ENCODE peak calls at places on chromosomes 12 and 14, in five cellular contexts. One of them, this sample, is unnamed.

GRCh38 chr12:122505419-122506051 is 4.8 kb upstream of the ZCCHC8 start:
- DNase-seq in CD8-positive, alpha-beta T cell: no peak
- DNase-seq in stimulated activated CD8-positive, alpha-beta memory T cell treated with anti-CD3 and anti-CD28 coated beads, Interleukin-2, amount 100 ng/mL, for 1 hour: no peak
- DNase-seq in hepatic stellate cell: no peak
- DNase-seq in NCI-H1092: no peak
- DNase-seq in this sample: no peak

GRCh38 chr14:68979021-68979721 is at the start of gene ACTN1:
- DNase-seq in CD8-positive, alpha-beta T cell: peak
- DNase-seq in stimulated activated CD8-positive, alpha-beta memory T cell treated with anti-CD3 and anti-CD28 coated beads, Interleukin-2, amount 100 ng/mL, for 1 hour: peak
- DNase-seq in hepatic stellate cell: peak
- DNase-seq in NCI-H1092: peak
- DNase-seq in this sample: peak

GRCh38 chr12:113880993-113881392 is 85.1 kb downstream of the RBM19 start:
- DNase-seq in CD8-positive, alpha-beta T cell: no peak
- DNase-seq in stimulated activated CD8-positive, alpha-beta memory T cell treated with anti-CD3 and anti-CD28 coated beads, Interleukin-2, amount 100 ng/mL, for 1 hour: no peak
- DNase-seq in hepatic stellate cell: no peak
- DNase-seq in NCI-H1092: no peak
- DNase-seq in this sample: no peak

GRCh38 chr12:90896164-90896563 is 58.8 kb downstream of the CCER1 start:
- DNase-seq in CD8-positive, alpha-beta T cell: no peak
- DNase-seq in stimulated activated CD8-positive, alpha-beta memory T cell treated with anti-CD3 and anti-CD28 coated beads, Interleukin-2, amount 100 ng/mL, for 1 hour: no peak
- DNase-seq in hepatic stellate cell: peak
- DNase-seq in NCI-H1092: no peak
- DNase-seq in this sample: no peak

GRCh38 chr12:117896009-117896408 is 72.8 kb downstream of the KSR2 start:
- DNase-seq in CD8-positive, alpha-beta T cell: no peak
- DNase-seq in stimulated activated CD8-positive, alpha-beta memory T cell treated with anti-CD3 and anti-CD28 coated beads, Interleukin-2, amount 100 ng/mL, for 1 hour: no peak
- DNase-seq in hepatic stellate cell: no peak
- DNase-seq in NCI-H1092: no peak
- DNase-seq in this sample: no peak

GRCh38 chr12:15679146-15679545 is 110.0 kb downstream of the EPS8 start:
- DNase-seq in CD8-positive, alpha-beta T cell: no peak
- DNase-seq in stimulated activated CD8-positive, alpha-beta memory T cell treated with anti-CD3 and anti-CD28 coated beads, Interleukin-2, amount 100 ng/mL, for 1 hour: no peak
- DNase-seq in hepatic stellate cell: no peak
- DNase-seq in NCI-H1092: no peak
- DNase-seq in this sample: no peak

GRCh38 chr12:130557201-130557600 is 158.9 kb downstream of the RIMBP2 start:
- DNase-seq in CD8-positive, alpha-beta T cell: no peak
- DNase-seq in stimulated activated CD8-positive, alpha-beta memory T cell treated with anti-CD3 and anti-CD28 coated beads, Interleukin-2, amount 100 ng/mL, for 1 hour: no peak
- DNase-seq in hepatic stellate cell: no peak
- DNase-seq in NCI-H1092: no peak
- DNase-seq in this sample: no peak

GRCh38 chr12:4960030-4960429 is 50.3 kb downstream of the KCNA1 start:
- DNase-seq in CD8-positive, alpha-beta T cell: no peak
- DNase-seq in stimulated activated CD8-positive, alpha-beta memory T cell treated with anti-CD3 and anti-CD28 coated beads, Interleukin-2, amount 100 ng/mL, for 1 hour: no peak
- DNase-seq in hepatic stellate cell: no peak
- DNase-seq in NCI-H1092: peak
- DNase-seq in this sample: no peak

GRCh38 chr12:6038160-6038559 is 86.3 kb downstream of the VWF start:
- DNase-seq in CD8-positive, alpha-beta T cell: peak
- DNase-seq in stimulated activated CD8-positive, alpha-beta memory T cell treated with anti-CD3 and anti-CD28 coated beads, Interleukin-2, amount 100 ng/mL, for 1 hour: no peak
- DNase-seq in hepatic stellate cell: no peak
- DNase-seq in NCI-H1092: peak
- DNase-seq in this sample: peak

GRCh38 chr12:57086951-57087688 is 1.8 kb upstream of the NAB2 start:
- DNase-seq in CD8-positive, alpha-beta T cell: peak
- DNase-seq in stimulated activated CD8-positive, alpha-beta memory T cell treated with anti-CD3 and anti-CD28 coated beads, Interleukin-2, amount 100 ng/mL, for 1 hour: peak
- DNase-seq in hepatic stellate cell: peak
- DNase-seq in NCI-H1092: no peak
- DNase-seq in this sample: no peak

GRCh38 chr12:53193953-53194716 is 12.9 kb downstream of the ITGB7 start:
- DNase-seq in CD8-positive, alpha-beta T cell: no peak
- DNase-seq in stimulated activated CD8-positive, alpha-beta memory T cell treated with anti-CD3 and anti-CD28 coated beads, Interleukin-2, amount 100 ng/mL, for 1 hour: no peak
- DNase-seq in hepatic stellate cell: no peak
- DNase-seq in NCI-H1092: no peak
- DNase-seq in this sample: no peak

GRCh38 chr12:89566615-89567014 is 40.8 kb upstream of the POC1B start:
- DNase-seq in CD8-positive, alpha-beta T cell: no peak
- DNase-seq in stimulated activated CD8-positive, alpha-beta memory T cell treated with anti-CD3 and anti-CD28 coated beads, Interleukin-2, amount 100 ng/mL, for 1 hour: no peak
- DNase-seq in hepatic stellate cell: no peak
- DNase-seq in NCI-H1092: no peak
- DNase-seq in this sample: no peak

GRCh38 chr12:112126000-112126431 is 656 bp downstream of the TRAFD1 start:
- DNase-seq in CD8-positive, alpha-beta T cell: no peak
- DNase-seq in stimulated activated CD8-positive, alpha-beta memory T cell treated with anti-CD3 and anti-CD28 coated beads, Interleukin-2, amount 100 ng/mL, for 1 hour: no peak
- DNase-seq in hepatic stellate cell: no peak
- DNase-seq in NCI-H1092: no peak
- DNase-seq in this sample: no peak

GRCh38 chr14:30195946-30196345 is 268.3 kb upstream of the PRKD1 start:
- DNase-seq in CD8-positive, alpha-beta T cell: no peak
- DNase-seq in stimulated activated CD8-positive, alpha-beta memory T cell treated with anti-CD3 and anti-CD28 coated beads, Interleukin-2, amount 100 ng/mL, for 1 hour: no peak
- DNase-seq in hepatic stellate cell: no peak
- DNase-seq in NCI-H1092: no peak
- DNase-seq in this sample: peak

GRCh38 chr14:91841065-91841464 is 26.3 kb downstream of the TC2N start:
- DNase-seq in CD8-positive, alpha-beta T cell: no peak
- DNase-seq in stimulated activated CD8-positive, alpha-beta memory T cell treated with anti-CD3 and anti-CD28 coated beads, Interleukin-2, amount 100 ng/mL, for 1 hour: no peak
- DNase-seq in hepatic stellate cell: no peak
- DNase-seq in NCI-H1092: no peak
- DNase-seq in this sample: no peak

GRCh38 chr12:22530-23201 is 43.9 kb upstream of the IQSEC3 start:
- DNase-seq in CD8-positive, alpha-beta T cell: no peak
- DNase-seq in stimulated activated CD8-positive, alpha-beta memory T cell treated with anti-CD3 and anti-CD28 coated beads, Interleukin-2, amount 100 ng/mL, for 1 hour: no peak
- DNase-seq in hepatic stellate cell: no peak
- DNase-seq in NCI-H1092: no peak
- DNase-seq in this sample: no peak

GRCh38 chr12:47867496-47867941 is 37.3 kb downstream of the VDR start:
- DNase-seq in CD8-positive, alpha-beta T cell: no peak
- DNase-seq in stimulated activated CD8-positive, alpha-beta memory T cell treated with anti-CD3 and anti-CD28 coated beads, Interleukin-2, amount 100 ng/mL, for 1 hour: no peak
- DNase-seq in hepatic stellate cell: peak
- DNase-seq in NCI-H1092: no peak
- DNase-seq in this sample: no peak

GRCh38 chr12:114311966-114312365 is 94.0 kb downstream of the TBX5 start:
- DNase-seq in CD8-positive, alpha-beta T cell: no peak
- DNase-seq in stimulated activated CD8-positive, alpha-beta memory T cell treated with anti-CD3 and anti-CD28 coated beads, Interleukin-2, amount 100 ng/mL, for 1 hour: no peak
- DNase-seq in hepatic stellate cell: no peak
- DNase-seq in NCI-H1092: no peak
- DNase-seq in this sample: no peak

GRCh38 chr12:111887916-111888745 is 46.1 kb downstream of the MAPKAPK5 start:
- DNase-seq in CD8-positive, alpha-beta T cell: no peak
- DNase-seq in stimulated activated CD8-positive, alpha-beta memory T cell treated with anti-CD3 and anti-CD28 coated beads, Interleukin-2, amount 100 ng/mL, for 1 hour: no peak
- DNase-seq in hepatic stellate cell: no peak
- DNase-seq in NCI-H1092: no peak
- DNase-seq in this sample: no peak

GRCh38 chr12:29546000-29546399 is 48.5 kb upstream of the OVCH1 start:
- DNase-seq in CD8-positive, alpha-beta T cell: no peak
- DNase-seq in stimulated activated CD8-positive, alpha-beta memory T cell treated with anti-CD3 and anti-CD28 coated beads, Interleukin-2, amount 100 ng/mL, for 1 hour: no peak
- DNase-seq in hepatic stellate cell: no peak
- DNase-seq in NCI-H1092: no peak
- DNase-seq in this sample: no peak

GRCh38 chr12:2877959-2878732 is 1.1 kb downstream of the RHNO1 start:
- DNase-seq in CD8-positive, alpha-beta T cell: no peak
- DNase-seq in stimulated activated CD8-positive, alpha-beta memory T cell treated with anti-CD3 and anti-CD28 coated beads, Interleukin-2, amount 100 ng/mL, for 1 hour: no peak
- DNase-seq in hepatic stellate cell: no peak
- DNase-seq in NCI-H1092: peak
- DNase-seq in this sample: no peak

GRCh38 chr14:105894125-105894977 is 368.0 kb downstream of the TMEM121 start:
- DNase-seq in CD8-positive, alpha-beta T cell: no peak
- DNase-seq in stimulated activated CD8-positive, alpha-beta memory T cell treated with anti-CD3 and anti-CD28 coated beads, Interleukin-2, amount 100 ng/mL, for 1 hour: no peak
- DNase-seq in hepatic stellate cell: no peak
- DNase-seq in NCI-H1092: no peak
- DNase-seq in this sample: no peak

GRCh38 chr12:49515266-49515665 is 23.6 kb upstream of the KCNH3 start:
- DNase-seq in CD8-positive, alpha-beta T cell: no peak
- DNase-seq in stimulated activated CD8-positive, alpha-beta memory T cell treated with anti-CD3 and anti-CD28 coated beads, Interleukin-2, amount 100 ng/mL, for 1 hour: no peak
- DNase-seq in hepatic stellate cell: peak
- DNase-seq in NCI-H1092: no peak
- DNase-seq in this sample: no peak

GRCh38 chr12:39127401-39127800 is 222.0 kb upstream of the CPNE8 start:
- DNase-seq in CD8-positive, alpha-beta T cell: no peak
- DNase-seq in stimulated activated CD8-positive, alpha-beta memory T cell treated with anti-CD3 and anti-CD28 coated beads, Interleukin-2, amount 100 ng/mL, for 1 hour: no peak
- DNase-seq in hepatic stellate cell: peak
- DNase-seq in NCI-H1092: no peak
- DNase-seq in this sample: no peak

GRCh38 chr14:78253986-78254385 is 83.8 kb downstream of the NRXN3 start:
- DNase-seq in CD8-positive, alpha-beta T cell: no peak
- DNase-seq in stimulated activated CD8-positive, alpha-beta memory T cell treated with anti-CD3 and anti-CD28 coated beads, Interleukin-2, amount 100 ng/mL, for 1 hour: no peak
- DNase-seq in hepatic stellate cell: peak
- DNase-seq in NCI-H1092: no peak
- DNase-seq in this sample: no peak